ENCODE peak calls at places on chromosomes 1 and 21, in five cellular contexts. Y is pancreas, W is GM23248, T is tibial nerve, J is HAP-1. G is an unnamed sample.

GRCh38 chr1:27594542-27595510 is 9.1 kb downstream of the AHDC1 start:
- DNase-seq in J (no peak), Y (no peak), T (no peak), W (peak), G (no peak)

GRCh38 chr1:113758631-113759340 is 500 bp downstream of the PHTF1 start:
- DNase-seq in J (peak), Y (peak), T (peak), W (peak), G (peak)

GRCh38 chr1:236948381-236948780 is 55.9 kb downstream of the MT1HL1 start:
- DNase-seq in J (no peak), T (no peak), Y (no peak), W (no peak), G (no peak)

GRCh38 chr1:225470691-225471452 is 43.0 kb upstream of the LBR start:
- DNase-seq in J (no peak), Y (peak), W (no peak), T (no peak), G (peak)

GRCh38 chr1:56584910-56585528 is 5.7 kb upstream of the PLPP3 start:
- DNase-seq in Y (no peak), J (peak), T (peak), W (peak), G (no peak)

GRCh38 chr1:244096066-244096610 is 45.1 kb downstream of the ZBTB18 start:
- DNase-seq in W (no peak), J (no peak), Y (no peak), T (no peak), G (no peak)

GRCh38 chr1:29523531-29523930 is 287.2 kb downstream of the PTPRU start:
- DNase-seq in Y (no peak), J (no peak), T (no peak), W (no peak), G (no peak)

GRCh38 chr1:20709868-20710267 is 7.9 kb downstream of the KIF17 start:
- DNase-seq in W (no peak), T (no peak), Y (no peak), J (no peak), G (no peak)

GRCh38 chr1:19872190-19872589 is 10.0 kb upstream of the OTUD3 start:
- DNase-seq in Y (peak), J (no peak), T (no peak), W (peak), G (no peak)

GRCh38 chr1:31699341-31699891 is 4.4 kb downstream of the COL16A1 start:
- DNase-seq in Y (no peak), W (no peak), J (no peak), T (no peak), G (no peak)

GRCh38 chr1:227357229-227358078 is 39.2 kb upstream of the CDC42BPA start:
- DNase-seq in J (no peak), T (peak), W (peak), Y (peak), G (peak)

GRCh38 chr1:224666911-224667310 is 50.8 kb downstream of the CNIH3 start:
- DNase-seq in J (no peak), Y (no peak), T (no peak), W (peak), G (no peak)

GRCh38 chr1:1084372-1085170 is 10.5 kb upstream of the RNF223 start:
- DNase-seq in Y (no peak), W (no peak), T (no peak), J (no peak), G (no peak)

GRCh38 chr1:67889940-67890567 is 56.8 kb upstream of the GNG12 start:
- DNase-seq in Y (peak), J (no peak), T (no peak), W (peak), G (no peak)

GRCh38 chr1:81950037-81950436 is 149.3 kb downstream of the ADGRL2 start:
- DNase-seq in Y (no peak), W (no peak), J (no peak), T (no peak), G (no peak)

GRCh38 chr1:210262167-210262896 is 29.7 kb downstream of the SERTAD4 start:
- DNase-seq in J (no peak), T (peak), W (peak), Y (no peak), G (peak)

GRCh38 chr1:238951809-238952208 is 434.6 kb upstream of the CHRM3 start:
- DNase-seq in Y (peak), J (peak), T (peak), W (peak), G (no peak)

GRCh38 chr1:195970209-195970608 is 638.0 kb downstream of the KCNT2 start:
- DNase-seq in Y (no peak), J (no peak), W (no peak), T (no peak), G (no peak)

GRCh38 chr21:39088831-39089380 is 94.3 kb downstream of the PSMG1 start:
- DNase-seq in J (no peak), W (peak), Y (no peak), T (no peak), G (no peak)

GRCh38 chr1:47934243-47934805 is 62.9 kb downstream of the TRABD2B start:
- DNase-seq in Y (peak), W (peak), T (peak), J (no peak), G (peak)

GRCh38 chr21:37717534-37717933 is 198.7 kb downstream of the KCNJ6 start:
- DNase-seq in W (no peak), J (no peak), Y (no peak), T (no peak), G (no peak)

GRCh38 chr1:176515310-176515709 is 52.3 kb downstream of the PAPPA2 start:
- DNase-seq in W (peak), Y (no peak), T (no peak), J (no peak), G (no peak)

GRCh38 chr1:27435566-27436203 is 43.3 kb downstream of the GPR3 start:
- DNase-seq in Y (no peak), T (no peak), J (no peak), W (peak), G (no peak)

GRCh38 chr1:89990976-89991831 is 3.7 kb upstream of the ZNF326 start:
- DNase-seq in Y (no peak), W (peak), J (no peak), T (no peak), G (no peak)

GRCh38 chr1:91383461-91383860 is 21.2 kb downstream of the HFM1 start:
- DNase-seq in T (no peak), J (no peak), W (peak), Y (no peak), G (no peak)

GRCh38 chr1:83559531-83559930 is 439.4 kb downstream of the TTLL7 start:
- DNase-seq in W (no peak), T (no peak), J (peak), Y (no peak), G (no peak)

GRCh38 chr1:59039551-59039950 is 255.7 kb upstream of the JUN start:
- DNase-seq in T (no peak), J (no peak), Y (no peak), W (no peak), G (no peak)

GRCh38 chr21:46171585-46171984 is 12.7 kb downstream of the SPATC1L start:
- DNase-seq in W (peak), T (no peak), J (no peak), Y (no peak), G (peak)

GRCh38 chr1:62746086-62746808 is 37.7 kb upstream of the ATG4C start:
- DNase-seq in Y (no peak), T (no peak), J (peak), W (peak), G (no peak)

GRCh38 chr1:197336571-197336970 is 68.5 kb downstream of the CRB1 start:
- DNase-seq in Y (no peak), J (no peak), W (no peak), T (no peak), G (no peak)

GRCh38 chr1:19682257-19682656 is 17.6 kb downstream of the HTR6 start:
- DNase-seq in J (no peak), T (no peak), Y (no peak), W (peak), G (no peak)

GRCh38 chr1:91273875-91274274 is 130.8 kb downstream of the HFM1 start:
- DNase-seq in Y (no peak), W (peak), J (no peak), T (no peak), G (no peak)

GRCh38 chr1:40984066-40984465 is 4.6 kb downstream of the CTPS1 start:
- DNase-seq in W (peak), J (no peak), Y (no peak), T (no peak), G (no peak)

GRCh38 chr1:44067258-44068250 is 36.3 kb upstream of the SLC6A9 start:
- DNase-seq in T (no peak), Y (no peak), J (no peak), W (no peak), G (no peak)

GRCh38 chr1:226626577-226626956 is 78.0 kb downstream of the STUM start:
- DNase-seq in T (peak), W (peak), Y (peak), J (peak), G (peak)

GRCh38 chr1:86394416-86394815 is 1.7 kb downstream of the ODF2L start:
- DNase-seq in T (no peak), Y (no peak), J (no peak), W (peak), G (no peak)
- H3K4me3 ChIP-seq in T (no peak), Y (no peak), J (no peak), W (peak), G (no peak)

DNA sequence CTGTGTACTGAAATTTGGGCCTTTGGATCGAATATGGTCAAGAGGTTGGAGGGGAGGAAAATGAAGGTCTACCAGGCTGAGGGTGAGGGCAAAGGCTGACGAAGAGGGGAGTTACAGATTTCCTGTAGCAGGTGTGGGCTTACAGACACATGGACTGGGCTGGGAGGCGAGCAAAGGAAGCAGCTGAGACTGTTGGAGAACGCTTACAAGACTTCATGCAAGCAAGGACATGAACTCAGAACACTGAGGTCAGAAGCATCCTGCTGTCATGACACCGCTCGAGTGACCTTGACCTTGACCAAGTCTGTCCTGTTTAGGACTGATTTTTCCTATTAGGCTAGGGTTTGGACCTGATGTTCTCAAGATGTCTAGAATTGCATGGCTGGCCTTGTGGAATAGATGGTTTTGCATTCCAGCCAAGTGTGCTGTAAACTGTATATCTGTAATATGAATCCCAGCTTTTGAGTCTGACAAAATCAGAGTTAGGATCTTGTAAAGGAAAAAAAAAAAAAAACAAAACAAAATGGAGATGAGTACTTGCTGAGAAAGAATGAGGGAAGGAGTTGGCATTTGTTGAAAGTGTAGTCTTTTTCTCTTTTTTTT is 5.7 kb downstream of the ELF3 start:
- DNase-seq in Y (no peak), J (no peak), T (no peak), W (no peak), G (no peak)
- H3K4me3 ChIP-seq in Y (peak), J (no peak), T (no peak), W (no peak), G (no peak)

GRCh38 chr1:52683367-52683940 is 14.7 kb downstream of the COA7 start:
- DNase-seq in W (no peak), Y (no peak), T (no peak), J (no peak), G (no peak)

GRCh38 chr1:52676249-52676903 is 21.8 kb downstream of the COA7 start:
- DNase-seq in Y (peak), J (no peak), T (no peak), W (no peak), G (peak)

GRCh38 chr1:52680353-52680752 is 17.8 kb downstream of the COA7 start:
- DNase-seq in T (no peak), J (no peak), Y (no peak), W (no peak), G (no peak)

GRCh38 chr1:52677407-52677806 is 20.7 kb downstream of the COA7 start:
- DNase-seq in W (no peak), Y (no peak), J (no peak), T (peak), G (no peak)

GRCh38 chr1:52678961-52679897 is 18.9 kb downstream of the COA7 start:
- DNase-seq in J (no peak), W (no peak), Y (no peak), T (no peak), G (no peak)
- H3K4me3 ChIP-seq in J (no peak), W (no peak), Y (no peak), T (no peak), G (no peak)

GRCh38 chr21:44929799-44930542 is 9.3 kb upstream of the ITGB2 start:
- DNase-seq in W (no peak), Y (no peak), J (no peak), T (no peak), G (no peak)
- H3K4me3 ChIP-seq in W (no peak), Y (no peak), J (no peak), T (no peak), G (no peak)

GRCh38 chr1:22141493-22141892 is 1.4 kb downstream of the WNT4 start:
- DNase-seq in J (no peak), Y (no peak), W (peak), T (no peak), G (no peak)

GRCh38 chr1:22142315-22143064 is 407 bp downstream of the WNT4 start:
- DNase-seq in Y (no peak), T (no peak), J (peak), W (peak), G (no peak)

GRCh38 chr1:22141948-22142314 is 966 bp downstream of the WNT4 start:
- DNase-seq in W (peak), Y (no peak), T (no peak), J (no peak), G (no peak)

GRCh38 chr1:22143586-22144033 is 713 bp upstream of the WNT4 start:
- DNase-seq in Y (no peak), T (no peak), W (peak), J (no peak), G (no peak)

GRCh38 chr1:22143065-22143514 is at the start of gene WNT4:
- DNase-seq in J (peak), T (no peak), W (peak), Y (peak), G (no peak)
- H3K4me3 ChIP-seq in J (peak), T (peak), W (peak), Y (peak), G (peak)

GRCh38 chr1:112708002-112708448 is 1.1 kb upstream of the RHOC start:
- DNase-seq in T (no peak), J (no peak), W (no peak), Y (no peak), G (no peak)
- H3K4me3 ChIP-seq in T (no peak), J (no peak), W (peak), Y (no peak), G (no peak)